ENCODE peak calls at places on chromosomes 13 and 19, in six cellular contexts. X, N, F, B, P and E are unnamed samples. For H3K4me1, the result is how much of the 10 kb centered on the place peaks cover.

GRCh38 chr13:80342541-80343371 is 1.8 kb upstream of the SPRY2 start:
- DNase-seq in X (peak), N (peak), F (no peak), B (peak), P (no peak), E (peak)

GRCh38 chr19:41031926-41032325 is 40.8 kb downstream of the CYP2B6 start:
- DNase-seq in X (no peak), N (no peak), F (no peak), B (no peak), P (no peak), E (no peak)

GRCh38 chr19:2033115-2033824 is 17.8 kb upstream of the BTBD2 start:
- DNase-seq in X (no peak), N (peak), F (no peak), B (no peak), P (no peak), E (no peak)

GRCh38 chr13:67554746-67555452 is 324.8 kb upstream of the PCDH9 start:
- DNase-seq in X (no peak), N (no peak), F (no peak), B (no peak), P (no peak), E (no peak)

GRCh38 chr13:36601186-36601585 is 72.6 kb upstream of the SERTM1 start:
- DNase-seq in X (no peak), N (no peak), F (no peak), B (no peak), P (no peak), E (no peak)

GRCh38 chr13:48236528-48237353 is 3.7 kb downstream of the ITM2B start:
- DNase-seq in X (no peak), N (no peak), F (no peak), B (no peak), P (no peak), E (no peak)

GRCh38 chr19:7623725-7624603 is 5.4 kb downstream of the XAB2 start:
- DNase-seq in X (no peak), N (no peak), F (no peak), B (no peak), P (no peak), E (no peak)

GRCh38 chr13:21355304-21355703 is 103.8 kb downstream of the ZDHHC20 start:
- DNase-seq in X (no peak), N (no peak), F (no peak), B (no peak), P (no peak), E (no peak)

GRCh38 chr19:10517361-10517759 is at the start of gene S1PR5:
- DNase-seq in X (no peak), N (no peak), F (no peak), B (no peak), P (peak), E (peak)

GRCh38 chr19:31015778-31016177 is 333.5 kb downstream of the TSHZ3 start:
- DNase-seq in X (no peak), N (no peak), F (no peak), B (no peak), P (no peak), E (no peak)

GRCh38 chr19:39698535-39698934 is 5.7 kb upstream of the LGALS14 start:
- DNase-seq in X (no peak), N (no peak), F (no peak), B (no peak), P (no peak), E (no peak)

GRCh38 chr13:67230774-67231480 is 791 bp upstream of the PCDH9 start:
- DNase-seq in X (peak), N (peak), F (no peak), B (peak), P (peak), E (peak)

GRCh38 chr13:54175470-54175869 is 1146.9 kb downstream of the OLFM4 start:
- DNase-seq in X (no peak), N (no peak), F (no peak), B (no peak), P (no peak), E (no peak)

GRCh38 chr19:40623403-40624239 is 22.5 kb downstream of the LTBP4 start:
- DNase-seq in X (peak), N (no peak), F (no peak), B (no peak), P (peak), E (no peak)

GRCh38 chr13:43036386-43037220 is 13.2 kb downstream of the DNAJC15 start:
- DNase-seq in X (no peak), N (no peak), F (no peak), B (peak), P (no peak), E (peak)

GRCh38 chr13:110628477-110628793 is 13.1 kb downstream of the NAXD start:
- DNase-seq in X (peak), N (no peak), F (no peak), B (no peak), P (no peak), E (no peak)

GRCh38 chr13:28540612-28541011 is 45.7 kb upstream of the FLT1 start:
- DNase-seq in X (no peak), N (no peak), F (no peak), B (no peak), P (no peak), E (no peak)

GRCh38 chr13:80873589-80873988 is 532.7 kb upstream of the SPRY2 start:
- DNase-seq in X (no peak), N (no peak), F (no peak), B (no peak), P (no peak), E (no peak)

GRCh38 chr19:17101686-17102628 is 26.4 kb downstream of the MYO9B start:
- DNase-seq in X (no peak), N (no peak), F (no peak), B (no peak), P (no peak), E (no peak)

GRCh38 chr19:16661480-16662034 is 618 bp downstream of the TMEM38A start:
- DNase-seq in X (peak), N (no peak), F (peak), B (peak), P (no peak), E (peak)

GRCh38 chr19:14475251-14476073 is at the start of gene PTGER1:
- DNase-seq in X (no peak), N (no peak), F (no peak), B (no peak), P (no peak), E (no peak)

GRCh38 chr13:109669234-109669612 is 117.2 kb downstream of the IRS2 start:
- DNase-seq in X (no peak), N (no peak), F (no peak), B (no peak), P (no peak), E (no peak)

GRCh38 chr19:37763488-37763887 is 15.9 kb downstream of the ZNF573 start:
- DNase-seq in X (no peak), N (no peak), F (no peak), B (no peak), P (no peak), E (no peak)

GRCh38 chr19:57559008-57559403 is 657 bp downstream of the ZNF550 start:
- DNase-seq in X (peak), N (peak), F (no peak), B (peak), P (peak), E (peak)

GRCh38 chr13:46995874-46996273 is 99.0 kb upstream of the HTR2A start:
- DNase-seq in X (no peak), N (no peak), F (no peak), B (no peak), P (no peak), E (no peak)

GRCh38 chr19:37930416-37930815 is 23.4 kb downstream of the SIPA1L3 start:
- DNase-seq in X (no peak), N (no peak), F (no peak), B (no peak), P (no peak), E (no peak)

GRCh38 chr19:45499196-45500180 is 1.2 kb downstream of the PPM1N start:
- DNase-seq in X (peak), N (peak), F (no peak), B (no peak), P (no peak), E (peak)

GRCh38 chr19:45501730-45502014 is 3.4 kb downstream of the PPM1N start:
- DNase-seq in X (no peak), N (no peak), F (no peak), B (no peak), P (no peak), E (no peak)

GRCh38 chr19:45503909-45504308 is 3.4 kb upstream of the VASP start:
- DNase-seq in X (no peak), N (no peak), F (no peak), B (no peak), P (no peak), E (no peak)

GRCh38 chr19:45498411-45499195 is at the start of gene PPM1N:
- DNase-seq in X (no peak), N (peak), F (no peak), B (no peak), P (no peak), E (no peak)

DNA sequence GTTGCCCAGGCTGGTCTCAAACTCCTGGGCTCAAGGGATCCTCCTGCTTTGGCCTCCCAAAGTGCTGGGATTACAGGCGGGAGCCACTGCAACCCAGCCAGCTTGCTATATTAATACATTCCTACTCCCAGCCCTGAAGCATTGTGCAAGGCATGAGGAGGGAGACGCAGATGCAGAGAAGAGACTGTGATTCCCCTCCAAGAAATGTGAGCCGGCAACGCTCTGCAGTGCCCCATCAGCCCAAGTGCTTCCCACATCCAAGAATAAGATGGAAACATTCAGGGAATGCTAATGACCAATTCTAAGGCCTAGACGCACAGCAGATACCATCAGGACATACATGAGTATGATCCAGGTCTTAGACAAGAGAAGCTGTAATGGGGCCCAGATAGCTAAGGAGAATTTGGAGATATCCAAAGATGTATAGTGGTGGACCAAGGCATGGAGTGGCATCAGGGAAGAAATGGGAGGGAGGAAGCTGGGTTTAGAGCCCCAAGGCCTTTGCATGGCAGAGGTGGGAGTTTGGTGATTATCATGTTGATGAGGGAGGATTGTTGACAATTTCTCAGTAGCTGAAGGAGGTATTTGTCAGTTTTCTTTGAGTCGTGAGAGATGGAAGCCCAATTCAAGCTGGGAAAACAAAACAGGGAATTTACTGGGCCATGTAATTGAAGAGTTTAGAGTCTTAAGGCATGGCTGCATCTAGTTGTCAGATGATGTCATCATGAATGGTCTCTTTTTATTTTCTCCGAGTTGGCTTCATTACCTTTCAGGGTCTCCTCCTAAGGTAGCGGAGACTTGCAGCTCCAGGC is 2.9 kb downstream of the PPM1N start:
- DNase-seq in X (no peak), N (no peak), F (no peak), B (no peak), P (no peak), E (no peak)
- H3K4me3 ChIP-seq in X (no peak), N (no peak), F (no peak), B (no peak), P (no peak), E (no peak)

DNA sequence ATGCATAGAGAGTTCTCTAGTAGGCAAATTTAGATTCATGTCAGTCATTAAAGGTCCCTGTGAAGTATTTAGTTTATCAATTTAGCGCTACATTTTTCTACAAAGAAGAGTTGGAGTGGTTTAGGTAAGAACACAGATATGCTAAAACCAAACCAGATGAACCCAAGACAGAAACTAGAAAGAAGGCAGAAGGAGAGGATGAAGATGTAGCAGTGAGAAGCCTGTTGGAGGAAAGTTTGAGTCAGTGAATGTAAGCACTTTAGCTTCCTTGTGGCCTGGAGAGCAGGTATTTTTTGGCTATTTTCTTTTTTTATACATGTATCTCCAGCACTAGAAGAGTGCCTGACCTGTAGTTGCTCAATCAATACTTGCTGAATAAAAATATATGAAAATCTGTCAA is 223.7 kb downstream of the KCNRG start:
- DNase-seq in X (no peak), N (no peak), F (no peak), B (no peak), P (no peak), E (no peak)
- H3K4me1 ChIP-seq in X (under half), N (under half), F (under half), B (under half), P (under half), E (under half)

DNA sequence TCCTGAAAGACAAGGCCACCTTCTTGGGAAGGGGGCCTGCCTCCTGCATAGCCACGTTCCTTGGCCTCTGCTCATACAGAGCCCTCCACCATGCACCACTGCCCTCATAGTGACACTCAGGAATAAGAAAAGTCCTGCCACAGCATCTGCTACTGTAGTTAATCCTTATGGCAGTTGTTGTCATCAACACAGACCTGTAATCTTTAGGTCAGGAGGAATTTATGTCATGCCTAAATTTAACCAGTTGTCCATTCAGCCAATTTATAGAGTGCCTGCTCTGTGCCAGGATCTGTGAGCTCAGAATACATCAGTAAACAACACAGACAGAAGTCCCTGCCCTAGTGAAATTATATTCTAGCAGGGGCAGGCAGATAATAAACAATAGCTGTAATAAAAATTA is 44.4 kb downstream of the FAM124A start:
- DNase-seq in X (no peak), N (no peak), F (no peak), B (no peak), P (no peak), E (no peak)
- TF ChIP-seq CTCF in X (no peak), N (no peak), F (no peak), B (no peak), P (no peak), E (no peak)

GRCh38 chr19:50175924-50176323 is 12.8 kb upstream of the IZUMO2 start:
- DNase-seq in X (no peak), N (no peak), F (no peak), B (no peak), P (no peak), E (no peak)

GRCh38 chr19:50178859-50179537 is 15.9 kb upstream of the IZUMO2 start:
- DNase-seq in X (no peak), N (no peak), F (no peak), B (no peak), P (no peak), E (no peak)

GRCh38 chr19:50174100-50174793 is 11.2 kb upstream of the IZUMO2 start:
- DNase-seq in X (no peak), N (no peak), F (no peak), B (no peak), P (no peak), E (no peak)

GRCh38 chr19:50181121-50181520 is 18.0 kb upstream of the IZUMO2 start:
- DNase-seq in X (no peak), N (no peak), F (no peak), B (no peak), P (no peak), E (no peak)

GRCh38 chr19:50178320-50178719 is 15.2 kb upstream of the IZUMO2 start:
- DNase-seq in X (peak), N (no peak), F (no peak), B (no peak), P (no peak), E (no peak)
- H3K4me3 ChIP-seq in X (no peak), N (no peak), F (no peak), B (no peak), P (no peak), E (no peak)

DNA sequence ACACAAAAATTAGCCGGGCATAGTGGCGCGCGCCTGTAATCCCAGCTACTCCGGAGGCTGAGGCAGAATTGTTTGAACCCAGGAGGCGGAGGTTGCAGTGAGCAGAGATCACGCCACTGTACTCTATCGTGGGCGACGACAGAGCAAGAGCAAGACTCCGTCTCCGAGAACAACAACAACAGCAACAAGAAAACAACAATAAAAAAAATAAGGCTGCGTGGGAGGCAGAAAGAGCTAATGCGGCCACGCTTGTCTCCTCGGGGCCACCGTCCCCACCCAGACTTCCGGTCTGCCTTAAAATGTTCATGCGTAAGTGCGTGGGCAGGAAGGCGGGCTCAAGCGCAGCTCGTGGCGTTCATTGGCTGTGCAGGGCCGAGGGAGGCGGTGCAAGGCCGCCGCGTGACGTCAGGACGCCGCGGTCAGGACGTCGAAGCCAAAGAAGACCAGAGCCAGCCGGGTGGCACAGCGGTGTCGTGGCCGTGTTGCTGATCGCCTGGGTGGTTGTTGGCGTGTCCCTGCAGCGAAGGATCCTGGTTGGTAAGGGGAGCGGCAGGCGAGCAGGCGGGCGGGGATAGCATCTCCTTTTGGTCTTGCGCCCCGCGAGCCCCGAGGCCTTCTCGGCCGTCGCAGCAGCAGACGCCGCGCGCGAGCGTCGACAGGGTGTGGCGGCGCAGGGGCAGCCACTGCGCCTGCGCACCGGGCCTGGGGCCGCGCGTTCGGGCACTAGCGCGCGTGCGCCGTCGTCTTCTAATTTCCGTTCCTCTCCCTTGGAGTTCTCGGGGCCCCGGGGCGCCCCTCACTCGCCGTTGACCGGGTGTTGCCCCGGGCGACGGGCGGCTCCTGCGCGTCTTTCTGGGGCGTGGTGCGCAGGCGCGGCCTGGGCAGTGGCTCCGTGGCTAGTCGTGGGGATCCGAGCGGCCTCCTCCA is at the start of gene LENG8:
- DNase-seq in X (peak), N (peak), F (peak), B (peak), P (peak), E (peak)
- H3K4me1 ChIP-seq in X (under half), N (half or more), F (under half), B (half or more), P (under half), E (under half)

GRCh38 chr19:28737021-28737525 is 475.9 kb downstream of the UQCRFS1 start:
- DNase-seq in X (no peak), N (no peak), F (no peak), B (no peak), P (no peak), E (no peak)

GRCh38 chr19:28737526-28737925 is 475.4 kb downstream of the UQCRFS1 start:
- DNase-seq in X (no peak), N (no peak), F (no peak), B (no peak), P (no peak), E (no peak)

GRCh38 chr19:28731113-28731512 is 481.8 kb downstream of the UQCRFS1 start:
- DNase-seq in X (no peak), N (no peak), F (no peak), B (no peak), P (no peak), E (no peak)

GRCh38 chr19:28731577-28731976 is 481.4 kb downstream of the UQCRFS1 start:
- DNase-seq in X (no peak), N (no peak), F (no peak), B (no peak), P (no peak), E (no peak)

DNA sequence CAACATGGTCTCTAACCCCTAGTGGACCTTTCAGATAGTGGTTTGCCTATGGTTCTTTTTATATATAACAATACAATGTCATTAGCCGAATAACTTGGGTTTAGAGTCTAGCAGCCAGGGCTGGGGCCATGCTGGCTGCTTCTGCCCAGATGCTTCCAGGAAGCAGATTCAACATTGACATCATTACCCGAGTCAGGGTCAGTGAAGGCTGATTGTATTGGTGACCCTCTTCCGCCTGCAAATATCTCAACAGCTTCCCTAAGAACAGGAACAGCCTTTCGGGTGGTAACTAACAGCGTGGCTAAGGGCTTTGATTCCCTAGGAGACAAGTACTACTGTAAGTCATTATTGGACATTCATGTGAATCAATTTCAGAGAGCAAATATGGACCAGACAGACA is 476.4 kb downstream of the UQCRFS1 start:
- DNase-seq in X (no peak), N (no peak), F (no peak), B (no peak), P (no peak), E (no peak)
- TF ChIP-seq CTCF in X (no peak), N (no peak), F (no peak), B (no peak), P (no peak), E (no peak)